ENCODE peak calls at places on chromosomes 16 and 17, in ten cellular contexts. X, L, N, M, S, H, E, J, Y and T are unnamed samples.

GRCh38 chr16:28623172-28623711 is 13.4 kb upstream of the SULT1A1 start:
- DNase-seq in J (peak; percentile 39), X (peak; percentile 49), S (no peak), M (peak; percentile 36), Y (peak; percentile 58), H (peak; percentile 32), N (no peak), L (no peak), E (no peak), T (peak; percentile 68)

GRCh38 chr17:81254955-81255717 is 16.0 kb downstream of the NDUFAF8 start:
- DNase-seq in E (peak; percentile 53), Y (peak; percentile 82), H (peak; percentile 77), L (peak; percentile 92), J (no peak), M (peak; percentile 84), N (peak; percentile 76), X (peak; percentile 85), S (peak; percentile 80), T (peak; percentile 94)

GRCh38 chr17:50423553-50424159 is 2.4 kb upstream of the ACSF2 start:
- DNase-seq in N (no peak), E (no peak), S (peak; percentile 37), X (no peak), H (peak; percentile 50), Y (peak; percentile 91), L (peak; percentile 27), M (peak; percentile 32), J (peak; percentile 89), T (no peak)

GRCh38 chr16:962366-962765 is 8.4 kb downstream of the LMF1 start:
- DNase-seq in L (no peak), Y (no peak), X (no peak), E (no peak), S (no peak), H (no peak), N (no peak), J (no peak), M (no peak), T (no peak)

GRCh38 chr16:80940069-80940856 is 66.4 kb downstream of the CMC2 start:
- DNase-seq in N (no peak), E (no peak), H (no peak), S (no peak), X (no peak), L (no peak), M (no peak), J (no peak), Y (no peak), T (no peak)

GRCh38 chr16:16116841-16117240 is 106.5 kb downstream of the ABCC6 start:
- DNase-seq in N (no peak), H (no peak), Y (no peak), E (no peak), L (no peak), X (no peak), M (no peak), S (no peak), J (no peak), T (no peak)

GRCh38 chr17:1898332-1898731 is 68.5 kb downstream of the RPA1 start:
- DNase-seq in Y (no peak), M (no peak), N (no peak), X (no peak), E (no peak), H (no peak), L (no peak), J (no peak), S (no peak), T (no peak)

GRCh38 chr16:23539984-23540816 is 16.9 kb downstream of the EARS2 start:
- DNase-seq in X (no peak), N (no peak), Y (no peak), H (peak; percentile 77), M (no peak), S (no peak), L (no peak), J (no peak), E (no peak), T (peak; percentile 96)

DNA sequence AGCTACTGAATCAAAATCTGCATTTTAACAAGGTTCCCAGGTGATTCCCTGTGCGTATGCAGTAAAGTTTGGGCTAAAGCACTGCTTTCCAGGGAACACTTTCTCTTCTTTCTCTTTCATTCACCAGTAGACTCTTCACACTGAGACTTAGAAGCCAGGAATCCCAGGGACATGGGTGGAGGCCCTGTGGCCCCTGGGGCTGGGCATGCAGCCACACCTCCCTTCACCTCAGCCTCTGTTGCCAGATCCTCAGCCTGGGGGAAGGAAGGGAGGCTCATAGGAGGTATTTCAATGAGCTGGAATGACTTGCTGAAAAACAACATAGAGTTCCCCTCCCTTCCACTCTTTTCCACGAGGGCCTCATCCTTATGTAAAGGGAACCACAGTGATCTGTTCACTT is 1.2 kb downstream of the G6PC3 start:
- DNase-seq in S (no peak), X (no peak), L (no peak), E (no peak), N (no peak), Y (no peak), J (peak; percentile 45), H (no peak), M (no peak), T (no peak)
- TF ChIP-seq CTCF in S (no peak), X (no peak), L (no peak), E (no peak), N (no peak), Y (no peak), J (no peak), H (no peak), M (no peak), T (no peak)

GRCh38 chr16:68227850-68228553 is 7.9 kb downstream of the ESRP2 start:
- DNase-seq in S (no peak), H (no peak), N (no peak), J (no peak), X (no peak), L (no peak), Y (no peak), E (no peak), M (no peak), T (peak; percentile 82)
- TF ChIP-seq CTCF in S (no peak), H (no peak), N (no peak), J (no peak), X (no peak), L (no peak), Y (no peak), E (no peak), M (no peak), T (no peak)

GRCh38 chr17:76072149-76072858 is at the start of gene SRP68:
- DNase-seq in S (peak; percentile 94), H (peak; percentile 95), M (peak; percentile 94), J (peak; percentile 93), L (peak; percentile 87), Y (peak; percentile 93), E (peak; percentile 87), X (peak; percentile 92), N (peak; percentile 96), T (peak; percentile 76)

GRCh38 chr17:76076100-76076764 is 1.7 kb downstream of the GALR2 start:
- DNase-seq in M (peak; percentile 71), J (no peak), N (peak; percentile 39), S (no peak), H (no peak), E (no peak), Y (no peak), X (no peak), L (no peak), T (no peak)

GRCh38 chr17:76076765-76077581 is 2.0 kb upstream of the ZACN start:
- DNase-seq in E (no peak), N (peak; percentile 54), X (no peak), L (no peak), H (no peak), Y (no peak), S (no peak), J (peak; percentile 40), M (peak; percentile 77), T (no peak)

GRCh38 chr17:76075364-76076099 is 951 bp downstream of the GALR2 start:
- DNase-seq in N (peak; percentile 85), E (no peak), J (peak; percentile 41), L (no peak), Y (no peak), S (no peak), M (peak; percentile 85), H (peak; percentile 71), X (no peak), T (no peak)

DNA sequence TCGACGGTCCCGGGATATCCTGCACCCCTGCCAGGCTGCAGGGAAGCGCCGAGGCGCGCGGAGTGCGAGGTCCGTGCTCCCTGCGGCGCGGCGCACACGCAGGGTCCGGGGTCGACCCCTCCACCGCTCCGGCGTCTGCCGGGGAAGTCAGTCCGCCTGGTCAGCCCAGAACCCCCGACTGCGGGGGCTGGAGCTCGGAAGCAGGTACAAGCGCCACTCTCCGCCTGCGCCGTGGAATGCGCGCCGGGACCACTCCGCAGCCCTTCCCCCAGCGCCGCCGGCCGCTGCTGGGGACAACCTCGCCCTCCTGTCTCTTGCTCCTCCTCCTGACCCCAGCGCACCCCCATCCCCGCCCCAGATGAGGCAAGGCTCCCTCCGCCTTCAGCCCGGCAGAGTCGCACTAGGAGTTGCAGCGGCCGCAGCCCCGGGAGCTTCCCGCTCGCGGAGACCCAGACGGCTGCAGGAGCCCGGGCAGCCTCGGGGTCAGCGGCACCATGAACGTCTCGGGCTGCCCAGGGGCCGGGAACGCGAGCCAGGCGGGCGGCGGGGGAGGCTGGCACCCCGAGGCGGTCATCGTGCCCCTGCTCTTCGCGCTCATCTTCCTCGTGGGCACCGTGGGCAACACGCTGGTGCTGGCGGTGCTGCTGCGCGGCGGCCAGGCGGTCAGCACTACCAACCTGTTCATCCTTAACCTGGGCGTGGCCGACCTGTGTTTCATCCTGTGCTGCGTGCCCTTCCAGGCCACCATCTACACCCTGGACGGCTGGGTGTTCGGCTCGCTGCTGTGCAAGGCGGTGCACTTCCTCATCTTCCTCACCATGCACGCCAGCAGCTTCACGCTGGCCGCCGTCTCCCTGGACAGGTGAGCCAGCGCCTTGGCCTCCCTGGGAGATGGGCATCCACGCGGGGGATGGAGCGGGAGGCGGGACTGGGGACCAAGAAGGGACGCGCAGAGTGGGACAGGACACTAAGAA is at the start of gene GALR2:
- DNase-seq in S (no peak), E (no peak), J (no peak), X (no peak), M (peak; percentile 80), N (peak; percentile 70), Y (no peak), L (no peak), H (no peak), T (no peak)
- TF ChIP-seq CTCF in S (no peak), E (no peak), J (no peak), X (no peak), M (no peak), N (no peak), Y (no peak), L (no peak), H (no peak), T (no peak)

GRCh38 chr16:69309316-69309715 is 1.8 kb upstream of the VPS4A start:
- DNase-seq in M (peak; percentile 35), X (no peak), E (no peak), J (peak; percentile 20), L (no peak), Y (no peak), N (no peak), S (no peak), H (no peak), T (no peak)

GRCh38 chr16:69310479-69311114 is 553 bp upstream of the VPS4A start:
- DNase-seq in L (no peak), X (peak; percentile 20), E (no peak), N (no peak), J (no peak), Y (no peak), H (no peak), M (no peak), S (no peak), T (no peak)

GRCh38 chr16:69313469-69313868 is 2.3 kb downstream of the VPS4A start:
- DNase-seq in N (no peak), E (no peak), S (no peak), J (no peak), Y (no peak), X (no peak), M (no peak), H (no peak), L (no peak), T (no peak)

GRCh38 chr16:69311115-69311532 is at the start of gene VPS4A:
- DNase-seq in J (peak; percentile 95), X (peak; percentile 97), S (peak; percentile 96), Y (peak; percentile 97), N (peak; percentile 98), L (peak; percentile 95), H (peak; percentile 96), E (peak; percentile 99), M (peak; percentile 98), T (peak; percentile 80)

DNA sequence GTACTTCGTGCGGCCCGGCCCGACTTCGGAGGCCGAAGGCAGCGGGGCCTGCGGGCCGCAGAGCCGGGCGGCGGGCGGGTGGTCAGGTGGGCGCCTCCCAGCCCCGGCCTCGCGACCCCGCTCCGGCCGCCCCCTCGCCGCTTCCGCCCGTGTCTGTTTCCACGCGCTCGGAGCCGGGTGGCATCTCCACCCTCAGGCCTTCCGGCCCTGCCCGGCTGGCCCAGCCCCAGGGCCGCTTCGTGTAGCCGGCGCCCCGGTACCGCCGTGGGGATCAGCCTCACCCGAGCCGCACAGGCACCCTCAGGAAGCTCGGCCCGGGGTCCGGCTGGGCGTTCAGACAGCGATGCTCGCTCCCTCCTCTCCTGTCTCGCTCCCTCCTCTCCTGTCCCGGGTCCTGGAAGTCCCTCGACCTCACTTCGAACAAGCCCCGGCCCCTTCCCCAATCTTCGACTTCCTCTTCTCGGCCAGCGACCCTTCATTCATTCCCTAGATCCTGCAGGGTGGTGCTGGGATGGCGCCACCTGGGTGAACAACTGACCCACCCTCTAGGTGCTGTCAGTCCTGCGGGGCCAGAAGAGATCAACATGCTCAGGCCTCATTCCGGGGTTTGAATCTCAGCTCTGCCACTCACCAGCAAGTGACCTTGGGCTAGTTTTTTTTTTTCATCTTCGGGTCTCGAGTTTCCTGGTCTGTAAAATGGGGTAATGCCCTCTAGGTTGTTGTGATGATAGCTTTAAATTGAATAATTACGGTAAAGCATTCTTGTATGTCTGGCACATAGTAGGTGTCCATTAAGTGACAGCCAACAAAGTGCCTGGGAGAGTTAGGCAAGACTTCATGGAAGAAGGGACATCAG is 611 bp downstream of the VPS4A start:
- DNase-seq in M (peak; percentile 75), S (no peak), X (no peak), Y (peak; percentile 35), L (no peak), N (peak; percentile 60), H (peak; percentile 58), J (peak; percentile 45), E (peak; percentile 43), T (no peak)
- TF ChIP-seq CTCF in M (peak; percentile 60), S (no peak), X (no peak), Y (no peak), L (no peak), N (peak; percentile 19), H (no peak), J (peak; percentile 21), E (no peak), T (peak; percentile 34)